ENCODE peak calls at places on chromosomes 16 and 17, in four cellular contexts. J is heart right ventricle, C is fibroblast of lung, V is tibial nerve. S is an unnamed sample.

GRCh38 chr16:51155901-51156810 is 5.1 kb upstream of the SALL1 start:
- DNase-seq in J (no peak), C (peak; percentile 40), V (no peak), S (no peak)

GRCh38 chr16:21157632-21158031 is 842 bp upstream of the LDAF1 start:
- DNase-seq in J (no peak), C (no peak), V (no peak), S (no peak)

GRCh38 chr17:50048988-50049387 is 6.9 kb upstream of the ITGA3 start:
- DNase-seq in J (no peak), C (no peak), V (no peak), S (no peak)

GRCh38 chr17:74569392-74570003 is 2.2 kb upstream of the CD300H start:
- DNase-seq in J (no peak), C (peak; percentile 82), V (peak; percentile 23), S (peak; percentile 100)

GRCh38 chr17:74453665-74454196 is 12.7 kb upstream of the CD300A start:
- DNase-seq in J (no peak), C (no peak), V (no peak), S (no peak)

GRCh38 chr17:64345691-64346376 is 44.8 kb downstream of the PECAM1 start:
- DNase-seq in J (peak; percentile 70), C (no peak), V (no peak), S (no peak)

GRCh38 chr16:80973991-80974390 is 32.7 kb downstream of the CMC2 start:
- DNase-seq in J (no peak), C (no peak), V (no peak), S (peak; percentile 54)

GRCh38 chr17:65485388-65486299 is 75.8 kb downstream of the AXIN2 start:
- DNase-seq in J (no peak), C (peak; percentile 18), V (no peak), S (no peak)

GRCh38 chr17:40915199-40915661 is 22.2 kb downstream of the KRT23 start:
- DNase-seq in J (no peak), C (peak; percentile 74), V (no peak), S (peak; percentile 100)

GRCh38 chr17:66753126-66753920 is 81.6 kb upstream of the CACNG5 start:
- DNase-seq in J (no peak), C (no peak), V (no peak), S (no peak)

GRCh38 chr16:66099261-66099660 is 267.2 kb upstream of the CDH5 start:
- DNase-seq in J (no peak), C (no peak), V (no peak), S (no peak)

GRCh38 chr17:5468075-5468473 is 708 bp downstream of the DHX33 start:
- DNase-seq in J (no peak), C (no peak), V (no peak), S (no peak)

GRCh38 chr16:16025214-16025968 is 76.0 kb downstream of the ABCC1 start:
- DNase-seq in J (peak; percentile 19), C (peak; percentile 92), V (peak; percentile 35), S (no peak)

GRCh38 chr16:57960310-57960709 is 10.6 kb downstream of the CNGB1 start:
- DNase-seq in J (no peak), C (no peak), V (no peak), S (no peak)

GRCh38 chr17:76193616-76194015 is 46.7 kb downstream of the RNF157 start:
- DNase-seq in J (no peak), C (no peak), V (no peak), S (no peak)

GRCh38 chr16:3774156-3774767 is 56.9 kb upstream of the TRAP1 start:
- DNase-seq in J (peak; percentile 81), C (peak; percentile 26), V (peak; percentile 43), S (no peak)

GRCh38 chr16:2432801-2433505 is 3.7 kb downstream of the CCNF start:
- DNase-seq in J (no peak), C (no peak), V (no peak), S (no peak)

GRCh38 chr17:1574697-1575471 is 12.3 kb upstream of the PITPNA start:
- DNase-seq in J (no peak), C (no peak), V (no peak), S (no peak)

GRCh38 chr16:31487720-31488629 is 5.1 kb downstream of the SLC5A2 start:
- DNase-seq in J (no peak), C (peak; percentile 25), V (no peak), S (no peak)

GRCh38 chr16:57823836-57824235 is 21.5 kb upstream of the KIFC3 start:
- DNase-seq in J (no peak), C (no peak), V (no peak), S (no peak)

DNA sequence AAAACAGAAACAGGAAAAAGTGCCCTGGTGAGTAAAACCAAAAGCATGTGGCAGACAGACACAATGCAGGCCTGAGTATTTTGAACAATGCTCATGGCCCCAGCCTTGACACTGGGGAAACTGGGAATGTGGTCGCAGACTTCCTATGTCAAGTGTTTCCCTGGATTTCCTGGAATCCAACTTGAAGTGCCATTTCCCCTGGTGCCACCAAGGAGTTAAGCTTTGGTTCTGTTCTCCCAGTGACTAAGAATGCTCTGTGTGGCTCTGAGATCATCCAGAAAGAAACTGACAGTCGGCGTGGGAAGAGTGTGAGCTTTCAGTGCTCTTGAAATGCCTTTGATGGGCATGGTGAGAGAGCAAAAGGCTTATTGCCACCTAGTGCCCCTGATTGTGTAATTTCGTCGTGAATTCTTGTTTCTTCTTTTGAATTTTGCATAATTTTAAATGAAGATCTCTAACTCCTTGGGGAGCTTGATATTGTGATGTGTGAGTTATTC is 96.0 kb downstream of the YPEL2 start:
- DNase-seq in J (peak; percentile 63), C (peak; percentile 23), V (no peak), S (peak; percentile 27)
- TF ChIP-seq CTCF in J (no peak), C (no peak), V (no peak), S (no peak)

DNA sequence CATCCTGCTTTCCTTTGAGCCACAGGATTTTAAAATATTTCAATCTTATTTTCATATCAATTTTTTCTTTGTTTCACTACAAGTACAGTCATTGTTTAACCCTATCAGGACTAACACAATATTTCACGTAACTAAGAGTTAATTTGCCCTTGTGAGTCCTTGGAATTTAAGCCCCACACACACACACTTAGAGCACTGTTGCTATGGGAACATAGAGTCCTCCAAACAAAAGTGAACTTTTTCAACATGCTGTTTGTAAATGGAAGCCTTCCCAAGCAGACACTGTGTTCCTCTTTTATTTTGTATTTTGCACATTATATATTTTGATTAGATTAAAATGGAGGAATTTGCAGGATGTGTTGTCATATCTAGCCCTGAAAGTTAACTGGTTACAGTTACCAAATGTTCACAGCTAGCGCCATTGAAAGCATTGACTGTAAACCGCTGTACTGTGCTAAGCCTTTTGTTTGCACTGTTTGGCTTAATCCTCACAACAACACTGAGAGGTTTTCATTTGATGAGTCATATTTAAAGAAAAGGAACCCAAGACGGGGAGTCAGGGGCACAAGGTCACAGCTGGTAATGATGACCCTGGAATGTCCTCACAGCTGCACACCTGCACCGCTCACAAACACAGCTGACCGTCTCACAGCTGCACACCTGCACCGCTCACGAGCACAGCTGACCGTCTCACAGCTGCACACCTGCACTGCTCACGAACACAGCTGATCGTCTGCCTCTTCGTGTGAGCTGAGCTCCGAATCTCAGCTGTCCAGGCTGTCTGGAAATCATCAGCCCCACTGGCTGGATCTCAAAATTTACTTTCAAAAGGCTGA is 6.3 kb downstream of the HSBP1 start:
- DNase-seq in J (peak; percentile 31), C (peak; percentile 68), V (peak; percentile 36), S (peak; percentile 43)
- H3K4me1 ChIP-seq in J (peaks cover 34% of the 10 kb centered on the region), C (peaks cover 7% of the 10 kb centered on the region), V (peaks cover 7% of the 10 kb centered on the region), S (peaks cover 1% of the 10 kb centered on the region)

GRCh38 chr16:11627822-11628457 is 40.3 kb upstream of the SNN start:
- DNase-seq in J (peak; percentile 30), C (peak; percentile 39), V (no peak), S (peak; percentile 100)
- H3K27ac ChIP-seq in J (peak overlapping the region; percentile 62), C (peak overlapping the region; percentile 28), V (peak overlapping the region; percentile 16), S (peak overlapping the region; percentile 94)

GRCh38 chr17:17782425-17783120 is 54.2 kb downstream of the SREBF1 start:
- DNase-seq in J (no peak), C (no peak), V (no peak), S (no peak)

GRCh38 chr17:17783121-17783824 is 53.5 kb downstream of the SREBF1 start:
- DNase-seq in J (peak; percentile 86), C (peak; percentile 21), V (peak; percentile 45), S (peak; percentile 45)

GRCh38 chr17:17785407-17785806 is 51.4 kb downstream of the SREBF1 start:
- DNase-seq in J (no peak), C (no peak), V (no peak), S (no peak)

GRCh38 chr17:17783825-17784598 is 52.8 kb downstream of the SREBF1 start:
- DNase-seq in J (peak; percentile 68), C (peak; percentile 64), V (peak; percentile 43), S (peak; percentile 35)

DNA sequence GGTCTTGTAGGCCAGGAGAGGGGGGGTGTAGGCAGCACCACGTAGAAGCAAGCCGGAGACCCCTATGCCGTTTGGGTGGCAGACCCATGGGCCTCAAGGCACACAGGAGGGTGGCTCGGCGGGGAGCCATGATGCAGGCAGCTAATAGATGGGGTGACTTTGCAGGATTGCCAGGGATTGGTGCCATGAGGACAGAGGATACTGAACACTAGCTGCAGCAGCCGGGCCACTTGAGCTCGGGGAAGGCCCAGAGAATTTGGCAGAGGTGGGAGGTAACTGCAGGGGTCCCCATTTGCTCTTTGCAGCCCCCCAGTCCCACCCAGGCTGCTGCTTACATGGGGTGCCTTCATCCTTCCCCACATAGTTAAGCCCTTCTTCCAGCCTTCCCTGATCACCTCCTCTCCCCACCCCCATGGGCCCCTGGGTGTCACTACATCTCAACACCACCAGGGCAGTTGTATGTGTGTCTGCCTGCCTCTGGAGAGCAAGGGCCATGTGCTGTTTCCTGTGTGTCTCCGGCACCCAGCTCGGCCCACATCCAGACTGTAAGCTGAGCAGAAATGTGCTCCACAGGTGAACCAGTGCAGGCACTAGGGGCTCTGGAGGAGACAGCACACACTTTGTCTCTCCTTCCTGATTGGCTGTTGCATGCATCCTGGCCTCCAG is 52.1 kb downstream of the SREBF1 start:
- DNase-seq in J (no peak), C (no peak), V (no peak), S (no peak)
- TF ChIP-seq CTCF in J (no peak), C (peak; percentile 24), V (no peak), S (peak; percentile 29)

DNA sequence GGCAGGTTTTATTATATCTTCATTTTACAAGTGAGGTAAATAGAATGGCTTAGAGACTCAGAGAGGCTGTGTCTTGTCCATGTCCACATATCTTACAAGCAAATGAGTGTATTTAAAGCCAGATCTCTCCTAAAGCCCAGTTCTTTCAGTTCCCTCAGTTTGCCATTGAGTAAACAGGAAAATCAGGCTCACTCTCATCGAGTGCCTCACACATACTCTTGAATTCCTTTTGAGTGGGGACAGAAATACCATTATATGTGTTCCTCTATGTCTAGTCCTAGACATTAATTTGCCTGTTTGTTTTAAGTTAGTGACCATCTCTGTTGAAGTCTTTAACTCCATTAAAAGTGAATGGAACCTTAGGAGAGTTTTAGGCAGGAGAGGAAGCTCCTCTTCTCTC is 40.1 kb downstream of the BPTF start:
- DNase-seq in J (no peak), C (no peak), V (no peak), S (no peak)
- H3K4me1 ChIP-seq in J (no peaks in the 10 kb centered on the region), C (no peaks in the 10 kb centered on the region), V (no peaks in the 10 kb centered on the region), S (no peaks in the 10 kb centered on the region)